ENCODE peak calls at places on chromosomes 4 and X, in ten cellular contexts. One of them, this sample, is unnamed. For H3K36me3 and H3K27me3, the result is how much of the 10 kb centered on the place peaks cover.

GRCh38 chr4:68359508-68359907 is 9.6 kb upstream of the YTHDC1 start:
- DNase-seq in uterus: no peak
- DNase-seq in cardiac muscle cell: no peak
- DNase-seq in CD8-positive, alpha-beta T cell: no peak
- DNase-seq in H7: no peak
- DNase-seq in GM23338: no peak
- DNase-seq in GM06990: no peak
- DNase-seq in brain microvascular endothelial cell: no peak
- DNase-seq in Caco-2: no peak
- DNase-seq in pancreas: no peak
- DNase-seq in this sample: no peak

GRCh38 chr4:41319553-41319952 is 62.8 kb downstream of the UCHL1 start:
- DNase-seq in uterus: no peak
- DNase-seq in cardiac muscle cell: no peak
- DNase-seq in CD8-positive, alpha-beta T cell: no peak
- DNase-seq in H7: no peak
- DNase-seq in GM23338: no peak
- DNase-seq in GM06990: no peak
- DNase-seq in brain microvascular endothelial cell: no peak
- DNase-seq in Caco-2: no peak
- DNase-seq in pancreas: no peak
- DNase-seq in this sample: no peak

GRCh38 chrX:50853399-50853798 is 39.4 kb upstream of the SHROOM4 start:
- DNase-seq in uterus: no peak
- DNase-seq in cardiac muscle cell: no peak
- DNase-seq in CD8-positive, alpha-beta T cell: no peak
- DNase-seq in H7: no peak
- DNase-seq in GM23338: no peak
- DNase-seq in GM06990: no peak
- DNase-seq in brain microvascular endothelial cell: no peak
- DNase-seq in Caco-2: no peak
- DNase-seq in pancreas: no peak
- DNase-seq in this sample: no peak

GRCh38 chr4:73499996-73500765 is 18.6 kb downstream of the AFM start:
- DNase-seq in uterus: no peak
- DNase-seq in cardiac muscle cell: peak
- DNase-seq in CD8-positive, alpha-beta T cell: no peak
- DNase-seq in H7: no peak
- DNase-seq in GM23338: no peak
- DNase-seq in GM06990: no peak
- DNase-seq in brain microvascular endothelial cell: no peak
- DNase-seq in Caco-2: no peak
- DNase-seq in pancreas: no peak
- DNase-seq in this sample: no peak

GRCh38 chr4:25815586-25815985 is 47.2 kb downstream of the SEL1L3 start:
- DNase-seq in uterus: no peak
- DNase-seq in cardiac muscle cell: peak
- DNase-seq in CD8-positive, alpha-beta T cell: no peak
- DNase-seq in H7: no peak
- DNase-seq in GM23338: no peak
- DNase-seq in GM06990: no peak
- DNase-seq in brain microvascular endothelial cell: peak
- DNase-seq in Caco-2: no peak
- DNase-seq in pancreas: no peak
- DNase-seq in this sample: no peak

GRCh38 chr4:172692701-172693100 is 475.9 kb upstream of the GALNT7 start:
- DNase-seq in uterus: no peak
- DNase-seq in cardiac muscle cell: no peak
- DNase-seq in CD8-positive, alpha-beta T cell: no peak
- DNase-seq in H7: no peak
- DNase-seq in GM23338: no peak
- DNase-seq in GM06990: no peak
- DNase-seq in brain microvascular endothelial cell: no peak
- DNase-seq in Caco-2: no peak
- DNase-seq in pancreas: no peak
- DNase-seq in this sample: no peak

GRCh38 chr4:156223985-156224384 is 270.3 kb upstream of the CTSO start:
- DNase-seq in uterus: no peak
- DNase-seq in cardiac muscle cell: no peak
- DNase-seq in CD8-positive, alpha-beta T cell: no peak
- DNase-seq in H7: no peak
- DNase-seq in GM23338: no peak
- DNase-seq in GM06990: no peak
- DNase-seq in brain microvascular endothelial cell: no peak
- DNase-seq in Caco-2: no peak
- DNase-seq in pancreas: no peak
- DNase-seq in this sample: no peak

GRCh38 chr4:113106076-113106475 is 56.6 kb downstream of the ANK2 start:
- DNase-seq in uterus: no peak
- DNase-seq in cardiac muscle cell: peak
- DNase-seq in CD8-positive, alpha-beta T cell: no peak
- DNase-seq in H7: no peak
- DNase-seq in GM23338: peak
- DNase-seq in GM06990: no peak
- DNase-seq in brain microvascular endothelial cell: peak
- DNase-seq in Caco-2: no peak
- DNase-seq in pancreas: no peak
- DNase-seq in this sample: peak

GRCh38 chrX:125293792-125294780 is 25.6 kb upstream of the TEX13C start:
- DNase-seq in uterus: no peak
- DNase-seq in cardiac muscle cell: peak
- DNase-seq in CD8-positive, alpha-beta T cell: no peak
- DNase-seq in H7: no peak
- DNase-seq in GM23338: no peak
- DNase-seq in GM06990: no peak
- DNase-seq in brain microvascular endothelial cell: no peak
- DNase-seq in Caco-2: no peak
- DNase-seq in pancreas: no peak
- DNase-seq in this sample: no peak

GRCh38 chrX:100356497-100356896 is 53.6 kb downstream of the PCDH19 start:
- DNase-seq in uterus: no peak
- DNase-seq in cardiac muscle cell: no peak
- DNase-seq in CD8-positive, alpha-beta T cell: no peak
- DNase-seq in H7: no peak
- DNase-seq in GM23338: no peak
- DNase-seq in GM06990: no peak
- DNase-seq in brain microvascular endothelial cell: no peak
- DNase-seq in Caco-2: no peak
- DNase-seq in pancreas: no peak
- DNase-seq in this sample: no peak

DNA sequence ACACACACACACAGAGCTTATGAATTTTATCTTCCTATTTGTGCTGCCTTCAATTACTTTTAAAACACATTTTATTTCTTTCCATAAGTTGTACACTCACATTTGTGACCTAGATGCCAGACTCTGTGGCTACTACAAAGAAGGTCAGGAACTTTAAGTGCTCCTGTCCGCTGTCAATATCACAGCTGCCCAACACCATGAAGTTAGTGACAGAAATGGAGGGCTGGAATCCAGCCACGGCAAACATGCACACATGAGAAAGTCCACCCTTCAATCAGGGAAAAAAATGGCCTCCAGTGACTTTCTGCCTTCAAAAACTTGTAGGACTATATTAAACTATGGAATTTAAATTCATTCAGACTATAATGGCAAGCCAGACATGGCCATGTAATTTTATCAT is 334.4 kb upstream of the FSTL5 start:
- DNase-seq in uterus: no peak
- DNase-seq in cardiac muscle cell: peak
- DNase-seq in CD8-positive, alpha-beta T cell: no peak
- DNase-seq in H7: no peak
- DNase-seq in GM23338: no peak
- DNase-seq in GM06990: no peak
- DNase-seq in brain microvascular endothelial cell: no peak
- DNase-seq in Caco-2: no peak
- DNase-seq in pancreas: peak
- DNase-seq in this sample: no peak
- H3K36me3 ChIP-seq in uterus: under half
- H3K36me3 ChIP-seq in cardiac muscle cell: under half
- H3K36me3 ChIP-seq in CD8-positive, alpha-beta T cell: under half
- H3K36me3 ChIP-seq in H7: under half
- H3K36me3 ChIP-seq in GM23338: under half
- H3K36me3 ChIP-seq in GM06990: under half
- H3K36me3 ChIP-seq in brain microvascular endothelial cell: under half
- H3K36me3 ChIP-seq in Caco-2: under half
- H3K36me3 ChIP-seq in pancreas: under half
- H3K36me3 ChIP-seq in this sample: under half

DNA sequence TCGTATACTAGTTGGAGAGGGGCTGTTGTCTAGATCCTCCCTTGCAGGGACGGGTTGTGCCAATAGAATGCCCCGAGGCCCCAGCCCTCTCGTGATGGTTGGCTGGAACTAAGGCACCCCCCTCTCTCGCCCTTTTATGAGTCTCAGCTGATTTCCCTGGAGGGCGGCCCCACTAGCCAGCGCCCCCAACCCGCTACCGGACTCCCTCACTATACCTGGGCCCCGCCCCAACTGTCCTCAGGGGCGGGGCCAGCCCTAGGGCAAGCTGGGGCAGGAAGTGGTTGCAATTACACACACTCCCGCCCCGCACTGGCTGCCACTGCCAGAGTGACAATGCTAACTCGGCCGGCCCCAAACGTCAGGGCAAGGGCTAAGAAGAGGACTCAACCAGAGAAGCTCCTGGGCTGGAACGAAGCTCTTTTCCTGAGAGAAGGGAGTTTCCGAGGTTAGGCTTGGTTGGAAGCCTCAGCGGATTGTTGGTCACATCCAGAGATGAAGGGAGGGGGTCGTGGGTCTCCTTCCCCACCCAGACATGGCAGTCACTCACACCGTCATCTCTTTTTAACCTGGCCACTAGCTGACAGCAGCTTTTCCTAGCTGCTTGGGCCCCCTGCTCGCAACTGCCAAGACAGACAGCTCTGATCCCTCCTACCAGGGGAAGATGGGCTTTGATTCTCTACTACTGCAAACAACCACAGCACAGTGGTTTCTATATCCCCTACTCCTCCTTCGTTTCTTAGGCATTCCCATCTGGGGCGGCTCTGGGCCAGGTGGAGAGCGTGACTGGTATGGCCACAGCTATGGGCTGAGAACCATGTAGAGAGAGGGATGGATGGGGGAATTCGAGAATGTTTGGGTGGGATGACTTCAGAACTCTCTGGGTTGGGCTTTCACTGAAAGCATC is 21.0 kb upstream of the BCORL1 start:
- DNase-seq in uterus: no peak
- DNase-seq in cardiac muscle cell: no peak
- DNase-seq in CD8-positive, alpha-beta T cell: peak
- DNase-seq in H7: peak
- DNase-seq in GM23338: peak
- DNase-seq in GM06990: peak
- DNase-seq in brain microvascular endothelial cell: peak
- DNase-seq in Caco-2: peak
- DNase-seq in pancreas: peak
- DNase-seq in this sample: no peak
- H3K27me3 ChIP-seq in uterus: under half
- H3K27me3 ChIP-seq in cardiac muscle cell: under half
- H3K27me3 ChIP-seq in CD8-positive, alpha-beta T cell: under half
- H3K27me3 ChIP-seq in H7: half or more
- H3K27me3 ChIP-seq in GM23338: half or more
- H3K27me3 ChIP-seq in GM06990: under half
- H3K27me3 ChIP-seq in brain microvascular endothelial cell: under half
- H3K27me3 ChIP-seq in Caco-2: under half
- H3K27me3 ChIP-seq in pancreas: under half
- H3K27me3 ChIP-seq in this sample: under half

GRCh38 chr4:82354788-82355187 is 19.0 kb downstream of the HNRNPD start:
- DNase-seq in uterus: no peak
- DNase-seq in cardiac muscle cell: no peak
- DNase-seq in CD8-positive, alpha-beta T cell: no peak
- DNase-seq in H7: no peak
- DNase-seq in GM23338: no peak
- DNase-seq in GM06990: no peak
- DNase-seq in brain microvascular endothelial cell: no peak
- DNase-seq in Caco-2: no peak
- DNase-seq in pancreas: no peak
- DNase-seq in this sample: no peak

GRCh38 chr4:82358773-82359324 is 14.9 kb downstream of the HNRNPD start:
- DNase-seq in uterus: no peak
- DNase-seq in cardiac muscle cell: no peak
- DNase-seq in CD8-positive, alpha-beta T cell: no peak
- DNase-seq in H7: no peak
- DNase-seq in GM23338: no peak
- DNase-seq in GM06990: no peak
- DNase-seq in brain microvascular endothelial cell: no peak
- DNase-seq in Caco-2: no peak
- DNase-seq in pancreas: no peak
- DNase-seq in this sample: no peak

GRCh38 chr4:82352118-82352824 is 21.5 kb downstream of the HNRNPD start:
- DNase-seq in uterus: no peak
- DNase-seq in cardiac muscle cell: no peak
- DNase-seq in CD8-positive, alpha-beta T cell: no peak
- DNase-seq in H7: no peak
- DNase-seq in GM23338: no peak
- DNase-seq in GM06990: no peak
- DNase-seq in brain microvascular endothelial cell: no peak
- DNase-seq in Caco-2: no peak
- DNase-seq in pancreas: no peak
- DNase-seq in this sample: no peak

GRCh38 chr4:82357640-82358039 is 16.2 kb downstream of the HNRNPD start:
- DNase-seq in uterus: no peak
- DNase-seq in cardiac muscle cell: no peak
- DNase-seq in CD8-positive, alpha-beta T cell: no peak
- DNase-seq in H7: no peak
- DNase-seq in GM23338: no peak
- DNase-seq in GM06990: no peak
- DNase-seq in brain microvascular endothelial cell: no peak
- DNase-seq in Caco-2: no peak
- DNase-seq in pancreas: no peak
- DNase-seq in this sample: no peak

GRCh38 chr4:82352825-82353370 is 20.9 kb downstream of the HNRNPD start:
- DNase-seq in uterus: no peak
- DNase-seq in cardiac muscle cell: no peak
- DNase-seq in CD8-positive, alpha-beta T cell: no peak
- DNase-seq in H7: no peak
- DNase-seq in GM23338: no peak
- DNase-seq in GM06990: no peak
- DNase-seq in brain microvascular endothelial cell: no peak
- DNase-seq in Caco-2: no peak
- DNase-seq in pancreas: no peak
- DNase-seq in this sample: no peak
- H3K36me3 ChIP-seq in uterus: under half
- H3K36me3 ChIP-seq in cardiac muscle cell: half or more
- H3K36me3 ChIP-seq in CD8-positive, alpha-beta T cell: under half
- H3K36me3 ChIP-seq in H7: under half
- H3K36me3 ChIP-seq in GM23338: half or more
- H3K36me3 ChIP-seq in GM06990: under half
- H3K36me3 ChIP-seq in brain microvascular endothelial cell: under half
- H3K36me3 ChIP-seq in Caco-2: under half
- H3K36me3 ChIP-seq in pancreas: under half
- H3K36me3 ChIP-seq in this sample: under half

DNA sequence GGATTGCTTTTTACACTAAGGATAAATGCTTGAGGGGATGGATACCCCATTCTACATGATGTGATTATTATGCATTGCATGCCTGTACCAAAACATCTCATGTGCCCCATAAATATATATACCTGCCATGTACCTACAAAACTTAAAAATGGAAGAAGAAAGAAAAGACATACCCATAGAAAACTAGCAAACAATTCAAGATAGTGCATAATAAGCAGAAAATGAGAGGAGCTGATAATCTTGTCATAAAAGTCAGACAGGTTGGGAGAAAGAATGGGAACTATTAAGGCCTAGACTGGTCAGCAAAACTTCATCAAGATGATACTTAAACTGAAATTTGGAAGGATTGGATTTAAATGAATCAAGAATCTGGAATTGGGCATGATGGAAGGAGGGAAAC is 21.6 kb upstream of the MAGEB17 start:
- DNase-seq in uterus: no peak
- DNase-seq in cardiac muscle cell: no peak
- DNase-seq in CD8-positive, alpha-beta T cell: no peak
- DNase-seq in H7: no peak
- DNase-seq in GM23338: no peak
- DNase-seq in GM06990: no peak
- DNase-seq in brain microvascular endothelial cell: no peak
- DNase-seq in Caco-2: no peak
- DNase-seq in pancreas: no peak
- DNase-seq in this sample: no peak
- H3K27me3 ChIP-seq in uterus: under half
- H3K27me3 ChIP-seq in cardiac muscle cell: under half
- H3K27me3 ChIP-seq in CD8-positive, alpha-beta T cell: under half
- H3K27me3 ChIP-seq in H7: under half
- H3K27me3 ChIP-seq in GM23338: under half
- H3K27me3 ChIP-seq in GM06990: under half
- H3K27me3 ChIP-seq in brain microvascular endothelial cell: under half
- H3K27me3 ChIP-seq in Caco-2: under half
- H3K27me3 ChIP-seq in pancreas: under half
- H3K27me3 ChIP-seq in this sample: under half

This sample was measured in kidney epithelial cell.